ENCODE peak calls at places on chromosomes 12 and 14, in six cellular contexts. I is A549, P is lower lobe of right lung, R is psoas muscle, W is GM12865, O is endothelial cell. U is an unnamed sample.

GRCh38 chr12:75725505-75726120 is 214.2 kb upstream of the KRR1 start:
- DNase-seq in R (no peak), I (peak), P (no peak), W (no peak), O (no peak), U (peak)

GRCh38 chr14:99146991-99147740 is 124.8 kb downstream of the BCL11B start:
- DNase-seq in P (no peak), W (no peak), I (no peak), R (no peak), O (no peak), U (no peak)

GRCh38 chr12:25585021-25585523 is 32.0 kb upstream of the LMNTD1 start:
- DNase-seq in O (no peak), W (no peak), P (no peak), I (no peak), R (no peak), U (no peak)

GRCh38 chr14:27090716-27091115 is 492.9 kb upstream of the NOVA1 start:
- DNase-seq in W (no peak), R (no peak), P (no peak), I (no peak), O (no peak), U (no peak)

GRCh38 chr12:68414988-68415387 is 82.8 kb upstream of the MDM1 start:
- DNase-seq in P (no peak), I (no peak), R (no peak), O (no peak), W (peak), U (no peak)

GRCh38 chr14:52080817-52081755 is 12.2 kb upstream of the NID2 start:
- DNase-seq in I (peak), R (no peak), O (no peak), P (no peak), W (no peak), U (peak)

GRCh38 chr14:50805396-50805795 is 25.6 kb downstream of the NIN start:
- DNase-seq in O (no peak), P (no peak), W (no peak), I (no peak), R (no peak), U (no peak)

GRCh38 chr12:10511756-10512355 is 6.2 kb downstream of the EIF2S3B start:
- DNase-seq in W (no peak), P (no peak), O (no peak), I (no peak), R (no peak), U (no peak)

GRCh38 chr14:30312214-30312613 is 246.7 kb upstream of the G2E3 start:
- DNase-seq in I (no peak), O (no peak), W (peak), R (no peak), P (no peak), U (no peak)

GRCh38 chr14:37588667-37588955 is 6.4 kb downstream of the FOXA1 start:
- DNase-seq in P (no peak), I (no peak), R (no peak), W (no peak), O (no peak), U (no peak)

GRCh38 chr12:85531345-85531744 is 251.3 kb downstream of the ALX1 start:
- DNase-seq in W (peak), P (no peak), I (no peak), R (no peak), O (no peak), U (no peak)

GRCh38 chr12:52119398-52120254 is 40.1 kb downstream of the SMIM41 start:
- DNase-seq in O (peak), P (no peak), W (peak), I (peak), R (no peak), U (peak)

GRCh38 chr12:51341259-51342007 is 5.0 kb downstream of the CELA1 start:
- DNase-seq in I (peak), P (peak), R (peak), O (peak), W (peak), U (peak)

GRCh38 chr12:65121049-65121955 is at the start of gene WIF1:
- DNase-seq in P (peak), O (peak), W (peak), R (peak), I (peak), U (peak)

GRCh38 chr12:70691018-70691672 is 53.9 kb upstream of the PTPRB start:
- DNase-seq in O (no peak), I (no peak), R (no peak), P (no peak), W (no peak), U (no peak)

GRCh38 chr12:69655616-69656336 is 43.3 kb downstream of the BEST3 start:
- DNase-seq in R (no peak), W (no peak), I (peak), P (no peak), O (no peak), U (no peak)

GRCh38 chr12:122412851-122413433 is 9.5 kb downstream of the CLIP1 start:
- DNase-seq in W (peak), O (no peak), P (no peak), R (no peak), I (no peak), U (no peak)

GRCh38 chr12:110312581-110313360 is 31.7 kb downstream of the ATP2A2 start:
- DNase-seq in R (no peak), I (peak), W (peak), O (no peak), P (no peak), U (peak)

GRCh38 chr12:72057330-72057911 is 118.8 kb downstream of the TPH2 start:
- DNase-seq in I (no peak), R (no peak), W (no peak), O (no peak), P (no peak), U (peak)

GRCh38 chr12:121810234-121810817 is 6.5 kb downstream of the SETD1B start:
- DNase-seq in O (no peak), W (no peak), I (no peak), P (no peak), R (peak), U (no peak)

GRCh38 chr12:5114436-5114835 is 70.8 kb downstream of the KCNA5 start:
- DNase-seq in P (no peak), O (no peak), W (peak), R (no peak), I (no peak), U (no peak)

GRCh38 chr14:102139248-102140026 is at the start of gene WDR20:
- DNase-seq in R (peak), W (peak), O (peak), P (peak), I (peak), U (peak)

GRCh38 chr14:102141797-102142196 is 2.1 kb downstream of the WDR20 start:
- DNase-seq in R (no peak), W (no peak), I (no peak), P (no peak), O (no peak), U (no peak)

GRCh38 chr14:102140027-102140749 is 491 bp downstream of the WDR20 start:
- DNase-seq in O (peak), I (peak), R (peak), W (peak), P (peak), U (peak)

GRCh38 chr14:102138935-102139247 is 806 bp upstream of the WDR20 start:
- DNase-seq in O (no peak), W (no peak), P (no peak), R (no peak), I (no peak), U (no peak)

DNA sequence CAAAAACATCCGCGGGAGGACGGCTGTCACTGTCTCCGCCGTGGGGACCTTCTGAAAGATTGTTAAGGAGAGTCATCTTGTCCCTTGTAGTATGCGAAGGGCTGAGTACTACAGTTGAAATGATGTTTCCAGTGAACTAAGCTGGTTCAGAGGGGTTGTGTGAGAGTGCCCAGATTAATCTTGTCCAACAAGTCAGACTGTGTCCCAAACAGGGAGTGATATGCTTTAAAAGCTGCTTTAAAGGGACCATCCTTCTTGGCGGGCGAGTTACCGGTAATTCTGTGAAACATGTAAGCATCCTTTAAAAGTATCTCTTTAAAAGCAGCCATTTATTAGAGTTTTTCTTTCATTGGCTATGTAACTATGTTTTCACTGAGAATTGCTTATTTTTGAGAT is 1.1 kb downstream of the WDR20 start:
- DNase-seq in I (no peak), P (no peak), O (no peak), R (no peak), W (no peak), U (no peak)
- TF ChIP-seq CTCF in I (no peak), P (no peak), O (no peak), R (no peak), W (no peak), U (no peak)

GRCh38 chr14:93379841-93380240 is 32.9 kb downstream of the COX8C start:
- DNase-seq in P (no peak), I (no peak), O (no peak), R (no peak), W (no peak), U (no peak)

GRCh38 chr14:93375673-93376156 is 28.7 kb downstream of the COX8C start:
- DNase-seq in W (peak), O (no peak), I (no peak), R (no peak), P (no peak), U (no peak)

DNA sequence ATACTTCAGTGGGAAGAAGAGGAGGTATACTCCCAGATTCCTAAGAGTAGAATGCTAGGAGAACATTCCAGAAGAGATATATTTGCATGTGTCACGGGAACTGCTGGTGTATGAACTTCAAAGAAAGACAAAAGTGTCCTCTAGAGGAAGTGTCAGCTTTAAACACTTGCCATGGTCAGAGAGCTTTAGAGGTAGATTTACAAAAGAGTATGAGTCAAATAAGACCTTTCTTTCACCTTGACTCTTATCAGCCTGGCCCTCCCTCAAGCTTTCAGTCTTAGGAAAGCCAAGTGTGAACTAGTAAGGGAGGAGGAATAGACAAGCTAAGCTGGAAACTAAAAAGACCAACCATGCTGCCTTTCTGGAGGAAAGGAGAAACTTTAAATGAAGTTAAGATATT is 34.7 kb downstream of the COX8C start:
- DNase-seq in O (no peak), R (no peak), P (no peak), W (peak), I (no peak), U (no peak)
- TF ChIP-seq CTCF in O (no peak), R (no peak), P (no peak), W (no peak), I (no peak), U (no peak)

GRCh38 chr14:61186793-61187641 is 94.1 kb downstream of the TMEM30B start:
- DNase-seq in O (peak), I (no peak), R (no peak), W (no peak), P (no peak), U (no peak)

GRCh38 chr14:61190341-61190740 is 90.8 kb downstream of the TMEM30B start:
- DNase-seq in W (no peak), O (no peak), R (no peak), I (no peak), P (no peak), U (no peak)

GRCh38 chr14:61188196-61188595 is 92.9 kb downstream of the TMEM30B start:
- DNase-seq in R (peak), I (peak), P (peak), O (no peak), W (peak), U (no peak)

GRCh38 chr14:61187642-61187905 is 93.6 kb downstream of the TMEM30B start:
- DNase-seq in I (no peak), R (no peak), P (no peak), W (no peak), O (no peak), U (no peak)

GRCh38 chr14:61188936-61189808 is 92.0 kb downstream of the TMEM30B start:
- DNase-seq in O (peak), I (peak), W (peak), R (peak), P (peak), U (peak)
- TF ChIP-seq CTCF in O (no peak), I (peak), W (peak), R (peak), P (peak), U (peak)

GRCh38 chr14:35963209-35963608 is 137.1 kb downstream of the BRMS1L start:
- DNase-seq in I (peak), W (peak), R (no peak), P (no peak), O (peak), U (peak)
- TF ChIP-seq CTCF in I (peak), W (peak), R (no peak), P (peak), O (peak), U (no peak)

DNA sequence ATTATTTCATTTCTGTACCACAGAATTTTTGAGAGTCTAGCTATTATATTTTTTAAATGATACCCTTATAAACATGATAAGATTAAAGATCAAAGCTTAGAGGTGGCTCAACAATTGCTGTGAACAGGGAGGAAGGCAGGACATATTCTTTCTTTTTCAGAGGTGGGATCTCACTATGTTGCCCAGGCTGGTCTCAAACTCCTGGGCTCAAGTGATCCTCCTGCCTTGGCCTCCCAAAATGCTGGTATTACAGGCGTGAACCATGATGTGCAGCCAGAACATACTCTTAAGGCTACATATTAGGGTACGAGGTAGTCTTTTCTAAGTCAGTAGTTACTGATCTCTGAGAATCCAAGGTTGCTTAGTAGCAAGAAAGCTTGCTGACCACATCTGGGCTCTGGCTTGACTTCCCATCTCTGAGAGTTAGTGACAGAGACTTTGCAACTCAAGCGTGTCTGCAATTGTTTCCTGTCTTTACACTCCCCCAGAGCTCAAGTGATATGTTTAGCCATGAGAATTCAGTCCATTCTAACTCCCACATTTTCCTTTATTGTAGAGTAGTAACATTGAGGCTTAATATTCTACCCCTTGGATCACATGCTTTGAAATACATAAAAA is 8.6 kb downstream of the RAB5B start:
- DNase-seq in O (no peak), W (peak), I (no peak), R (no peak), P (no peak), U (no peak)
- TF ChIP-seq CTCF in O (no peak), W (no peak), I (no peak), R (no peak), P (no peak), U (no peak)

GRCh38 chr12:106189341-106189740 is 50.6 kb upstream of the NUAK1 start:
- DNase-seq in W (no peak), O (no peak), R (no peak), P (no peak), I (no peak), U (no peak)
- TF ChIP-seq CTCF in W (no peak), O (no peak), R (no peak), P (no peak), I (no peak), U (no peak)

GRCh38 chr14:103531421-103532215 is 2.6 kb downstream of the TRMT61A start:
- DNase-seq in O (no peak), P (no peak), R (no peak), W (no peak), I (no peak), U (no peak)
- TF ChIP-seq CTCF in O (no peak), P (no peak), R (no peak), W (no peak), I (no peak), U (no peak)

GRCh38 chr12:57240069-57240921 is 10.7 kb downstream of the STAC3 start:
- DNase-seq in O (no peak), R (peak), W (peak), P (peak), I (peak), U (peak)
- TF ChIP-seq CTCF in O (no peak), R (no peak), W (no peak), P (no peak), I (no peak), U (no peak)